ENCODE peak calls at places on chromosomes 3 and 15, in nine cellular contexts. E is ovary, X is cardiac muscle cell, Y is prostate gland, Q is transverse colon, O is fibroblast of lung, U is neural progenitor cell, N is MM.1S, P is GM23338. S is an unnamed sample.

GRCh38 chr3:196931157-196931556 is 11.2 kb downstream of the NCBP2 start:
- DNase-seq in Q (no peak), U (no peak), Y (no peak), O (no peak), E (no peak), P (no peak), N (no peak), X (no peak), S (no peak)

GRCh38 chr3:67647390-67647878 is 7.0 kb downstream of the SUCLG2 start:
- DNase-seq in O (peak), U (no peak), Y (peak), P (no peak), N (no peak), Q (peak), E (no peak), X (no peak), S (no peak)

GRCh38 chr3:188507244-188507720 is 353.3 kb downstream of the LPP start:
- DNase-seq in Q (no peak), N (no peak), O (peak), E (no peak), U (no peak), Y (no peak), X (peak), P (peak), S (no peak)

GRCh38 chr3:14121859-14122258 is 2.8 kb downstream of the CHCHD4 start:
- DNase-seq in E (no peak), X (no peak), Y (no peak), Q (no peak), N (no peak), O (no peak), U (peak), P (peak), S (no peak)

GRCh38 chr15:78830514-78831228 is 19.4 kb upstream of the ADAMTS7 start:
- DNase-seq in E (no peak), Y (no peak), O (no peak), X (no peak), Q (no peak), U (no peak), N (no peak), P (peak), S (peak)

GRCh38 chr15:72758195-72758594 is 25.4 kb downstream of the ADPGK start:
- DNase-seq in O (peak), X (no peak), U (no peak), E (no peak), P (no peak), N (no peak), Q (no peak), Y (no peak), S (peak)

GRCh38 chr15:29452881-29453731 is 183.5 kb upstream of the NSMCE3 start:
- DNase-seq in O (no peak), X (peak), Y (no peak), N (no peak), U (no peak), Q (no peak), E (no peak), P (peak), S (no peak)

GRCh38 chr3:195558602-195559001 is 15.5 kb upstream of the PPP1R2 start:
- DNase-seq in Q (peak), N (peak), U (peak), X (peak), P (peak), O (peak), Y (no peak), E (no peak), S (no peak)

GRCh38 chr3:140316461-140316860 is 361.4 kb upstream of the TRIM42 start:
- DNase-seq in X (no peak), U (no peak), Q (no peak), Y (no peak), O (no peak), N (no peak), E (no peak), P (no peak), S (no peak)

GRCh38 chr3:66452247-66453040 is 48.4 kb downstream of the LRIG1 start:
- DNase-seq in U (no peak), O (peak), E (peak), X (no peak), Q (no peak), P (no peak), N (no peak), Y (no peak), S (no peak)

GRCh38 chr3:176174060-176174459 is 1023.2 kb downstream of the TBL1XR1 start:
- DNase-seq in U (no peak), P (no peak), X (no peak), N (no peak), Y (no peak), Q (no peak), O (no peak), E (no peak), S (no peak)

GRCh38 chr3:176167272-176167671 is 1030.0 kb downstream of the TBL1XR1 start:
- DNase-seq in P (no peak), E (no peak), O (no peak), U (no peak), X (no peak), Y (peak), N (no peak), Q (no peak), S (no peak)

DNA sequence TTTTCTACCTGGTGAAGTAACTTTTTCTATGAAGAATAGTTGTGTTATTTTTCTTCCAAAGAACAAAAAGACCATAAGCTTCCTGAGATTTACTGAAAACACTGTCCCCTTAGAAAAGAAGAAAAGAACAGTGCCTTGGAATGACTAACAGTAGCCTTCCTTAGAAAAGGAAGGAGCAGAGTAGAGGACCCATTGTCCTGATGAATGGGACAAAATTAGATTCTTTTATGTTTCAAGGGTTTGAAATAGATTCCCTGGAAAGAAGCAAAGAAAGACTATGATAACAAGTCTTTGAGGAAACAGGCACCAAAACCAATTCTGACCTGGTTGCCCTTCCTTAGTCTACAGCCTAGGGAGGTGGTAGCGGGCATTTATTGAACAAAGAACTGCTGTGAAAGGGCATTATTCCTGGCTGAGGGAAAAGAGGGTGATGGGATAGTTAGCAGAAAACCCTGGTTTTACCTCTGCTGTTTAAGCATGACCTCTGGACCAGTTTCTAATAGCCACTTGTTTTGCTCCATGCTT is 1024.8 kb downstream of the TBL1XR1 start:
- DNase-seq in E (no peak), Y (no peak), N (no peak), O (no peak), U (peak), Q (no peak), P (peak), X (no peak), S (no peak)
- H3K27ac ChIP-seq in E (no peak), Y (no peak), N (no peak), O (no peak), U (no peak), Q (no peak), P (no peak), X (no peak), S (no peak)

GRCh38 chr3:170023165-170023564 is 14.6 kb upstream of the GPR160 start:
- DNase-seq in P (no peak), Q (no peak), N (no peak), X (no peak), O (no peak), E (no peak), Y (no peak), U (no peak), S (no peak)

GRCh38 chr3:170024581-170024980 is 13.2 kb upstream of the GPR160 start:
- DNase-seq in N (no peak), O (no peak), Q (no peak), E (no peak), U (no peak), P (no peak), X (no peak), Y (no peak), S (no peak)

DNA sequence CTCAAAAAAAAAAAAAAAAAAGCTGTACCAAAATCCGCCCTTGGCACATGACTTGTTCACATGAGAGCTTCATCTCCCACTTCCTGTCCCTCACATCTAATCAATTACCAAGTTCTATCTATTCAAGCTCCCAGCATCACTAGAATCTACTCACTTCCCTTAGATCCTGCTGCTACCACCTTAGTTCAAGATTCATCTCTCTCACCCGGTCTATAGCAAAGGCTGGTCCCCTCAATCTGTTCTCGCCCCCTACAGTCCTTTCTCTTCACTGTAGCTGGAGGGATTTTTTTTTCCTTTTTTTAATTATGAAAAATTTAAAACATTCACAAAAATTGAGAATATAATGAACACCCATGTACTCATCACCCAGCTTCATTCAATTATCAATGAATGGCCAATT is 16.7 kb upstream of the GPR160 start:
- DNase-seq in U (no peak), Q (no peak), E (no peak), X (no peak), O (no peak), P (peak), Y (no peak), N (no peak), S (no peak)
- TF ChIP-seq CTCF in U (peak), Q (no peak), E (no peak), X (peak), O (peak), P (peak), Y (no peak), N (no peak), S (peak)

GRCh38 chr15:57288926-57289650 is 87.2 kb upstream of the CGNL1 start:
- DNase-seq in Y (no peak), O (peak), Q (no peak), E (no peak), N (no peak), P (no peak), X (no peak), U (no peak), S (no peak)
- H3K4me3 ChIP-seq in Y (no peak), O (no peak), Q (no peak), E (no peak), N (no peak), P (no peak), X (no peak), U (no peak), S (no peak)

GRCh38 chr3:72097053-72097452 is 312.1 kb upstream of the PROK2 start:
- DNase-seq in E (no peak), X (no peak), Q (no peak), O (no peak), U (no peak), N (no peak), Y (no peak), P (no peak), S (no peak)
- H3K27ac ChIP-seq in E (no peak), X (no peak), Q (no peak), O (no peak), U (no peak), N (no peak), Y (no peak), P (no peak), S (no peak)

DNA sequence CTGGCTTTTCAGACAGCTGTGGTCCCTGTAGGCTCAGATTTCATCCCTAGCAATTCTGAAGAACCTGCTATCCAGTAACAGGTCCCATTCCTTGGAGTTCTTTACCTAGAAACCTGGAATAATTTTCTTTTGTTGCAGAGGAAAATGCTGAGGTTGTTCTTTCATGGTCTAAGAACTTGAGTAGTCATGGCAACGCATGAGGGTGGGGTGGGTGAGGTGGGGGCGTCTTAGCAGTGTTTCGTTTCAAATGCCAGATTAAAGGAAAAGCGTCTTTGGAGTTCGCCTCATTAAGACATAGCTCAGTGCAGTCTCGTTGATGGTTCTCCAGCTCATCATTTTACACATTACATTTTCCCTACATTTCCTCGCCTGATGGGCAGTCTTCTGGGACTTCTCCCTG is 20.3 kb upstream of the MAGEF1 start:
- DNase-seq in Y (no peak), Q (no peak), N (no peak), X (no peak), P (no peak), O (no peak), U (no peak), E (no peak), S (no peak)
- TF ChIP-seq CTCF in Y (no peak), Q (no peak), N (no peak), X (no peak), P (no peak), O (no peak), U (no peak), E (no peak), S (no peak)

GRCh38 chr15:62561572-62561970 is 396.5 kb upstream of the C2CD4B start:
- DNase-seq in O (no peak), N (no peak), Q (no peak), X (no peak), E (no peak), U (no peak), P (peak), Y (no peak), S (no peak)

GRCh38 chr15:62560943-62561571 is 396.0 kb upstream of the C2CD4B start:
- DNase-seq in N (no peak), U (peak), Y (no peak), O (no peak), Q (peak), P (peak), X (no peak), E (no peak), S (peak)

GRCh38 chr15:62554164-62554563 is 389.1 kb upstream of the C2CD4B start:
- DNase-seq in O (no peak), N (no peak), X (no peak), U (no peak), E (no peak), P (no peak), Q (no peak), Y (no peak), S (no peak)

GRCh38 chr15:62558640-62559039 is 393.6 kb upstream of the C2CD4B start:
- DNase-seq in Q (no peak), E (no peak), O (no peak), U (peak), X (no peak), P (peak), N (no peak), Y (no peak), S (no peak)

GRCh38 chr15:62559049-62559733 is 394.1 kb upstream of the C2CD4B start:
- DNase-seq in O (peak), X (peak), E (peak), P (no peak), Y (no peak), N (no peak), U (no peak), Q (no peak), S (peak)
- H3K4me3 ChIP-seq in O (no peak), X (no peak), E (no peak), P (no peak), Y (no peak), N (no peak), U (no peak), Q (no peak), S (no peak)

GRCh38 chr3:171879472-171879871 is 36.3 kb downstream of the TMEM212 start:
- DNase-seq in X (no peak), N (no peak), P (no peak), E (no peak), Q (no peak), Y (no peak), O (no peak), U (no peak), S (no peak)
- H3K27ac ChIP-seq in X (peak), N (no peak), P (no peak), E (no peak), Q (no peak), Y (no peak), O (no peak), U (no peak), S (no peak)

S was measured in heart left ventricle.